ENCODE peak calls at places on chromosomes 5 and 9, in seven cellular contexts. One of them, this sample, is unnamed. For H3K4me1, the result is how much of the 10 kb centered on the place peaks cover.

GRCh38 chr9:133115604-133116345 is 5.3 kb downstream of the RALGDS start:
- DNase-seq in Karpas-422: peak
- DNase-seq in tibial artery: no peak
- DNase-seq in heart left ventricle: peak
- DNase-seq in fibroblast of lung: no peak
- DNase-seq in heart right ventricle: no peak
- DNase-seq in effector memory CD4-positive, alpha-beta T cell: peak
- DNase-seq in this sample: peak

GRCh38 chr9:1604942-1605560 is 410.1 kb upstream of the SMARCA2 start:
- DNase-seq in heart left ventricle: no peak
- DNase-seq in effector memory CD4-positive, alpha-beta T cell: no peak
- DNase-seq in tibial artery: no peak
- DNase-seq in heart right ventricle: no peak
- DNase-seq in fibroblast of lung: peak
- DNase-seq in Karpas-422: peak
- DNase-seq in this sample: no peak

GRCh38 chr5:16913840-16914435 is 22.1 kb downstream of the MYO10 start:
- DNase-seq in Karpas-422: no peak
- DNase-seq in fibroblast of lung: no peak
- DNase-seq in heart left ventricle: no peak
- DNase-seq in effector memory CD4-positive, alpha-beta T cell: no peak
- DNase-seq in heart right ventricle: no peak
- DNase-seq in tibial artery: no peak
- DNase-seq in this sample: no peak

GRCh38 chr9:133647148-133647547 is 11.0 kb downstream of the DBH start:
- DNase-seq in Karpas-422: no peak
- DNase-seq in heart left ventricle: no peak
- DNase-seq in tibial artery: no peak
- DNase-seq in effector memory CD4-positive, alpha-beta T cell: no peak
- DNase-seq in heart right ventricle: no peak
- DNase-seq in fibroblast of lung: no peak
- DNase-seq in this sample: peak

GRCh38 chr9:115117999-115118470 is at the start of gene TNC:
- DNase-seq in tibial artery: peak
- DNase-seq in heart left ventricle: peak
- DNase-seq in Karpas-422: no peak
- DNase-seq in effector memory CD4-positive, alpha-beta T cell: no peak
- DNase-seq in heart right ventricle: peak
- DNase-seq in fibroblast of lung: peak
- DNase-seq in this sample: peak

GRCh38 chr5:10310073-10310779 is 2.5 kb upstream of the CMBL start:
- DNase-seq in heart left ventricle: no peak
- DNase-seq in heart right ventricle: no peak
- DNase-seq in tibial artery: no peak
- DNase-seq in Karpas-422: no peak
- DNase-seq in effector memory CD4-positive, alpha-beta T cell: no peak
- DNase-seq in fibroblast of lung: peak
- DNase-seq in this sample: no peak

GRCh38 chr5:156259618-156260017 is 67.3 kb upstream of the SGCD start:
- DNase-seq in fibroblast of lung: no peak
- DNase-seq in Karpas-422: no peak
- DNase-seq in tibial artery: no peak
- DNase-seq in effector memory CD4-positive, alpha-beta T cell: no peak
- DNase-seq in heart right ventricle: no peak
- DNase-seq in heart left ventricle: no peak
- DNase-seq in this sample: no peak

GRCh38 chr5:150778517-150779396 is at the start of gene SMIM3:
- DNase-seq in tibial artery: peak
- DNase-seq in heart left ventricle: peak
- DNase-seq in fibroblast of lung: peak
- DNase-seq in Karpas-422: no peak
- DNase-seq in heart right ventricle: peak
- DNase-seq in effector memory CD4-positive, alpha-beta T cell: peak
- DNase-seq in this sample: peak

GRCh38 chr5:8456846-8457186 is 587.9 kb downstream of the MTRR start:
- DNase-seq in fibroblast of lung: no peak
- DNase-seq in effector memory CD4-positive, alpha-beta T cell: no peak
- DNase-seq in heart right ventricle: no peak
- DNase-seq in tibial artery: no peak
- DNase-seq in Karpas-422: no peak
- DNase-seq in heart left ventricle: no peak
- DNase-seq in this sample: no peak

GRCh38 chr9:27181381-27181780 is 72.4 kb downstream of the TEK start:
- DNase-seq in tibial artery: no peak
- DNase-seq in fibroblast of lung: peak
- DNase-seq in heart left ventricle: no peak
- DNase-seq in Karpas-422: peak
- DNase-seq in effector memory CD4-positive, alpha-beta T cell: no peak
- DNase-seq in heart right ventricle: no peak
- DNase-seq in this sample: no peak

GRCh38 chr9:114007991-114008666 is 70.0 kb downstream of the AMBP start:
- DNase-seq in Karpas-422: no peak
- DNase-seq in tibial artery: peak
- DNase-seq in heart right ventricle: peak
- DNase-seq in fibroblast of lung: no peak
- DNase-seq in heart left ventricle: no peak
- DNase-seq in effector memory CD4-positive, alpha-beta T cell: no peak
- DNase-seq in this sample: peak

GRCh38 chr9:89903076-89903475 is 298.3 kb downstream of the GADD45G start:
- DNase-seq in fibroblast of lung: no peak
- DNase-seq in Karpas-422: no peak
- DNase-seq in heart right ventricle: no peak
- DNase-seq in tibial artery: no peak
- DNase-seq in heart left ventricle: peak
- DNase-seq in effector memory CD4-positive, alpha-beta T cell: no peak
- DNase-seq in this sample: no peak

GRCh38 chr5:55344392-55344992 is 36.7 kb downstream of the MTREX start:
- DNase-seq in heart left ventricle: no peak
- DNase-seq in Karpas-422: peak
- DNase-seq in tibial artery: peak
- DNase-seq in effector memory CD4-positive, alpha-beta T cell: peak
- DNase-seq in heart right ventricle: peak
- DNase-seq in fibroblast of lung: peak
- DNase-seq in this sample: no peak

GRCh38 chr5:110088676-110089436 is 399.1 kb downstream of the MAN2A1 start:
- DNase-seq in heart right ventricle: no peak
- DNase-seq in fibroblast of lung: no peak
- DNase-seq in Karpas-422: no peak
- DNase-seq in effector memory CD4-positive, alpha-beta T cell: no peak
- DNase-seq in heart left ventricle: no peak
- DNase-seq in tibial artery: no peak
- DNase-seq in this sample: no peak

GRCh38 chr9:18820566-18821095 is 212.4 kb downstream of the SAXO1 start:
- DNase-seq in effector memory CD4-positive, alpha-beta T cell: no peak
- DNase-seq in Karpas-422: no peak
- DNase-seq in heart right ventricle: no peak
- DNase-seq in heart left ventricle: no peak
- DNase-seq in tibial artery: no peak
- DNase-seq in fibroblast of lung: peak
- DNase-seq in this sample: no peak

DNA sequence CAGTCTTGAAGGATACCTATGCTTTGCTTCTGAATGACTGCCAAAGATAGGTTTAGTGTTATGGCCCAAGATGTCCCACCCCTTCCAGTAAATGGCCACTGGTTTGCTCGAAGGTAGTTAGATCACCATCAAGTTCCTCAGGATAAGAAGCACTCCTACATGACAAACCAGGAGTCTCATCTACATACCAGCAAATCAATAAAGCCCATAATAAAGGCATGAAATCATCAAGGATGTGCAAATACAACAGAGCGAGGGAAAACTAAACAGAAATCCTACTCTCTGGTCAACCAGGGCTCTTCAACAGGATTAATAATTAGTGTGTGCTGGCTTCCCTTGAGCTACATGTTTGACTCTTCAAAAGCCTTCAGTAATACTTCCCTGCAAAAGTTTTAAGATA is 141.0 kb downstream of the LHFPL2 start:
- DNase-seq in tibial artery: no peak
- DNase-seq in heart left ventricle: no peak
- DNase-seq in Karpas-422: no peak
- DNase-seq in effector memory CD4-positive, alpha-beta T cell: no peak
- DNase-seq in fibroblast of lung: no peak
- DNase-seq in heart right ventricle: no peak
- DNase-seq in this sample: no peak
- H3K4me1 ChIP-seq in tibial artery: under half
- H3K4me1 ChIP-seq in heart left ventricle: under half
- H3K4me1 ChIP-seq in Karpas-422: half or more
- H3K4me1 ChIP-seq in effector memory CD4-positive, alpha-beta T cell: under half
- H3K4me1 ChIP-seq in fibroblast of lung: under half
- H3K4me1 ChIP-seq in heart right ventricle: half or more
- H3K4me1 ChIP-seq in this sample: under half

DNA sequence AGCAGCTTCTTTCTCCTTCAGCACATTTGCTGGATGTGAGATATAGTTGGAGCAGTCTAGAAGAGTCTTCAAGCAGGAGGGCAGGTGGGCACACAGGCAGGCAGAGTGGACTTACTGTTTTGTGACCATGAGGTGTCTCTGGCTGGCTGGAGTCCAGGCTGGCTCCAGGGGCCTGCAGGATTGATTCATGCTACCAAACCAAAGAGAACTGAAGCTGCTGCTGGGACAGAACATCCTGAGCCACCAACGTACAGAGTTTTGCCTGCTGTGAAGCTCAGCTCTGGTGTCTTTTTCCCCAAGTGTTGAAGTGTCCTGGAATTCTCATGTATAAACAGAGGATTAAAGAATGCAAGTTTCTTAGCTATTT is 45.7 kb downstream of the CYSTM1 start:
- DNase-seq in fibroblast of lung: no peak
- DNase-seq in tibial artery: no peak
- DNase-seq in heart left ventricle: no peak
- DNase-seq in heart right ventricle: no peak
- DNase-seq in Karpas-422: no peak
- DNase-seq in effector memory CD4-positive, alpha-beta T cell: no peak
- DNase-seq in this sample: no peak
- H3K4me1 ChIP-seq in fibroblast of lung: under half
- H3K4me1 ChIP-seq in tibial artery: under half
- H3K4me1 ChIP-seq in heart left ventricle: under half
- H3K4me1 ChIP-seq in heart right ventricle: half or more
- H3K4me1 ChIP-seq in Karpas-422: under half
- H3K4me1 ChIP-seq in effector memory CD4-positive, alpha-beta T cell: under half
- H3K4me1 ChIP-seq in this sample: half or more

DNA sequence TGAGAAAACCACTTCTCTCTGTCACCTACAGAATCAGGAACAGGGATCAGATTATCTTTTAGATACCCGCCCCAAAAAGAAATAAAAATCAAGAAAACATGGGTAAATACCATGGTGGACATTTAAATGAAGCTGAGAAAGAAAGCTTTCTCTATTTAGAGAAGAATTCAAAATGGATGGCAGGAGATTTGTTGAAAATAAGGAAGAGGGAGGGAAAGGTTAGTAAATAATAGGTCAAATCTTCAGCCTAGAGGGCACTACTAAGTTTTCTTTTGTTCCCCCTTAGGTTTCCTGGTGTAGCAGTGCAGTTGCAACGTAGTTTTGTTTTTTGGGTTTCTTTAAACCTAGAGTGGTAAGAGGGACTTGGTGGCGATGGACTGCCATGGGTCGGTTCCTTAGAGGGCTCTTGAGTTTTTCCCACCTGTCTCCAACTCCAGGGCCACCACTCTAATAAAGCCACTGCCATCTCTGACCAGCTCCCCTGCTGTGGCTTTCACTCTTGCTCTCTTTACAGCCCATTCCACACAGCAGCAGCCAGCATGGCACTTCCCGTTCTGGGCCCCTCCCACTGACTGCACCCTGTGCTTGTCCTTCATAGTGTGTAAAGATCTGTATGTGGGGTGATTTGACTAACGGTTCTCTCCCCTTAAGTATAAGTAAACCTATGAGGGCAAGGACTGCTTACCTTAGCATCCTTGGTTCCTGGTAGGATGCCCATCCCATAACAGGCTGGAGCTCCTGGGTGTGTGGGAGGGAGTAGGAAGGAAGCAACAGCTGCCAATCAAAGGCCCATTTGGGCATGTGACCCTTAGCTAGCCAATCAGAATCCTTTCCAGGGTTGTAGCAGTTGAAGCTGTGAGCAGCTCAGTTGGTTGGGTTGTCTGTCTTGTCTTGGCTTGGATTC is 118.3 kb downstream of the SLC1A3 start:
- DNase-seq in effector memory CD4-positive, alpha-beta T cell: no peak
- DNase-seq in Karpas-422: peak
- DNase-seq in fibroblast of lung: no peak
- DNase-seq in heart right ventricle: peak
- DNase-seq in tibial artery: peak
- DNase-seq in heart left ventricle: peak
- DNase-seq in this sample: no peak
- H3K4me1 ChIP-seq in effector memory CD4-positive, alpha-beta T cell: under half
- H3K4me1 ChIP-seq in Karpas-422: half or more
- H3K4me1 ChIP-seq in fibroblast of lung: under half
- H3K4me1 ChIP-seq in heart right ventricle: under half
- H3K4me1 ChIP-seq in tibial artery: under half
- H3K4me1 ChIP-seq in heart left ventricle: under half
- H3K4me1 ChIP-seq in this sample: under half

DNA sequence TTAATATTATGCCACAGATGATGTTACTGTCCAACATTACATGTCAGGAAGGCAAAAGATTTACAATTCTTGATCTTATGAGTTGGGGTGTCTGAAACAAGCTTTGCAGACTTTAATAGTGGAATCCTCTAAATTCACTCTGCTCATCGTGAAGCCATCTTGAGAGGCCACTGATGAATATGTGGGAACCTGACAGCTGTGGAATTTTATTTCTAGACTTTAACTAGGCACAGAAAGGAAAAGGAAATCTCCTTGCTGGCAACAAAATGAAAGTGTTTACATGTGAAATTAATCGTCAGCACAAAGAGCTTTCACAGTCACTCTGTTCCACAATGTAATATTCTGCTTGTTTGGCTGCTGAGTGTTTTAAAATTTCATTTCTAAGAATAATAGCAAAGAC is 14.8 kb downstream of the NREP start:
- DNase-seq in fibroblast of lung: no peak
- DNase-seq in tibial artery: no peak
- DNase-seq in heart right ventricle: no peak
- DNase-seq in heart left ventricle: no peak
- DNase-seq in effector memory CD4-positive, alpha-beta T cell: no peak
- DNase-seq in Karpas-422: no peak
- DNase-seq in this sample: no peak
- H3K4me1 ChIP-seq in fibroblast of lung: half or more
- H3K4me1 ChIP-seq in tibial artery: under half
- H3K4me1 ChIP-seq in heart right ventricle: half or more
- H3K4me1 ChIP-seq in heart left ventricle: under half
- H3K4me1 ChIP-seq in effector memory CD4-positive, alpha-beta T cell: under half
- H3K4me1 ChIP-seq in Karpas-422: under half
- H3K4me1 ChIP-seq in this sample: under half